ENCODE peak calls at places on chromosomes 3 and 15, in six cellular contexts. Y is AG04450, P is cardiac fibroblast, I is HepG2, C is colonic mucosa, T is neural crest cell. V is an unnamed sample.

GRCh38 chr15:61682891-61683500 is 377.3 kb downstream of the VPS13C start:
- DNase-seq in Y (no peak), P (no peak), I (no peak), C (no peak), T (no peak), V (no peak)

GRCh38 chr3:110420158-110420641 is 651.4 kb upstream of the NECTIN3 start:
- DNase-seq in Y (peak), P (peak), I (no peak), C (no peak), T (no peak), V (no peak)

GRCh38 chr3:57951106-57951882 is 56.9 kb upstream of the FLNB start:
- DNase-seq in Y (peak), P (peak), I (peak), C (peak), T (no peak), V (peak)

GRCh38 chr15:92886229-92886628 is 13.9 kb upstream of the CHD2 start:
- DNase-seq in Y (no peak), P (no peak), I (no peak), C (no peak), T (no peak), V (no peak)

GRCh38 chr15:40267670-40268069 is 15.2 kb downstream of the ANKRD63 start:
- DNase-seq in Y (no peak), P (no peak), I (no peak), C (no peak), T (no peak), V (no peak)

GRCh38 chr15:73745073-73745472 is 8.1 kb downstream of the INSYN1 start:
- DNase-seq in Y (no peak), P (no peak), I (no peak), C (no peak), T (no peak), V (no peak)

GRCh38 chr3:111299070-111299672 is 227.6 kb downstream of the NECTIN3 start:
- DNase-seq in Y (no peak), P (peak), I (no peak), C (no peak), T (no peak), V (no peak)

GRCh38 chr3:132641837-132642538 is 17.6 kb downstream of the ACAD11 start:
- DNase-seq in Y (no peak), P (peak), I (peak), C (no peak), T (no peak), V (no peak)

GRCh38 chr15:100253640-100254039 is 88.1 kb downstream of the ADAMTS17 start:
- DNase-seq in Y (no peak), P (no peak), I (no peak), C (no peak), T (no peak), V (no peak)

GRCh38 chr3:11000528-11000927 is 8.0 kb downstream of the SLC6A1 start:
- DNase-seq in Y (no peak), P (no peak), I (no peak), C (no peak), T (no peak), V (no peak)

GRCh38 chr3:122092460-122093165 is 37.5 kb downstream of the CD86 start:
- DNase-seq in Y (no peak), P (peak), I (no peak), C (peak), T (no peak), V (peak)

GRCh38 chr15:59237119-59237853 is 30.6 kb downstream of the LDHAL6B start:
- DNase-seq in Y (no peak), P (peak), I (no peak), C (no peak), T (no peak), V (no peak)

GRCh38 chr15:33735637-33736247 is 232.6 kb upstream of the CHRM5 start:
- DNase-seq in Y (no peak), P (peak), I (peak), C (no peak), T (peak), V (no peak)

GRCh38 chr15:67303490-67304363 is 49.1 kb downstream of the IQCH start:
- DNase-seq in Y (no peak), P (peak), I (peak), C (peak), T (no peak), V (peak)

GRCh38 chr3:38551026-38551832 is 55.1 kb downstream of the EXOG start:
- DNase-seq in Y (no peak), P (no peak), I (no peak), C (peak), T (no peak), V (no peak)

GRCh38 chr3:120864541-120864940 is 43.5 kb upstream of the STXBP5L start:
- DNase-seq in Y (no peak), P (no peak), I (no peak), C (no peak), T (no peak), V (no peak)

GRCh38 chr15:92005154-92005553 is 151.6 kb downstream of the SLCO3A1 start:
- DNase-seq in Y (no peak), P (no peak), I (no peak), C (peak), T (no peak), V (no peak)

GRCh38 chr3:184694266-184694665 is 17.6 kb downstream of the MAGEF1 start:
- DNase-seq in Y (no peak), P (no peak), I (no peak), C (no peak), T (no peak), V (no peak)

GRCh38 chr3:5197022-5197421 is 9.5 kb downstream of the EDEM1 start:
- DNase-seq in Y (no peak), P (peak), I (no peak), C (no peak), T (no peak), V (no peak)

GRCh38 chr3:65597225-65597951 is 441.3 kb downstream of the MAGI1 start:
- DNase-seq in Y (no peak), P (peak), I (no peak), C (peak), T (peak), V (peak)

GRCh38 chr3:120160050-120160449 is 65.8 kb upstream of the GSK3B start:
- DNase-seq in Y (peak), P (peak), I (no peak), C (peak), T (no peak), V (peak)

GRCh38 chr3:179682681-179683080 is 29.8 kb downstream of the USP13 start:
- DNase-seq in Y (no peak), P (no peak), I (no peak), C (no peak), T (no peak), V (no peak)

GRCh38 chr3:132834327-132834726 is 112.1 kb upstream of the NPHP3 start:
- DNase-seq in Y (no peak), P (no peak), I (no peak), C (no peak), T (no peak), V (no peak)

GRCh38 chr3:63580151-63580550 is 72.3 kb upstream of the SNTN start:
- DNase-seq in Y (no peak), P (no peak), I (no peak), C (no peak), T (no peak), V (no peak)

GRCh38 chr15:70584838-70585706 is 178.3 kb downstream of the UACA start:
- DNase-seq in Y (no peak), P (no peak), I (peak), C (no peak), T (peak), V (peak)

GRCh38 chr3:51669241-51670052 is 1.6 kb upstream of the TEX264 start:
- DNase-seq in Y (peak), P (peak), I (peak), C (peak), T (peak), V (peak)

GRCh38 chr15:101514318-101514717 is 24.8 kb upstream of the PCSK6 start:
- DNase-seq in Y (no peak), P (no peak), I (no peak), C (no peak), T (no peak), V (no peak)

GRCh38 chr3:185175370-185175987 is 22.6 kb upstream of the C3orf70 start:
- DNase-seq in Y (no peak), P (peak), I (peak), C (peak), T (peak), V (peak)

GRCh38 chr3:29901097-29901496 is 620.2 kb downstream of the RBMS3 start:
- DNase-seq in Y (no peak), P (no peak), I (no peak), C (no peak), T (no peak), V (no peak)

GRCh38 chr3:185726254-185726967 is 98.4 kb downstream of the IGF2BP2 start:
- DNase-seq in Y (no peak), P (no peak), I (peak), C (no peak), T (no peak), V (peak)

GRCh38 chr3:32313723-32314473 is 75.4 kb downstream of the CMTM8 start:
- DNase-seq in Y (no peak), P (peak), I (no peak), C (no peak), T (no peak), V (no peak)

GRCh38 chr15:31300208-31300661 is 26.4 kb upstream of the KLF13 start:
- DNase-seq in Y (no peak), P (no peak), I (no peak), C (no peak), T (no peak), V (no peak)

GRCh38 chr3:16801698-16802097 is 83.1 kb upstream of the PLCL2 start:
- DNase-seq in Y (no peak), P (peak), I (no peak), C (no peak), T (no peak), V (no peak)

DNA sequence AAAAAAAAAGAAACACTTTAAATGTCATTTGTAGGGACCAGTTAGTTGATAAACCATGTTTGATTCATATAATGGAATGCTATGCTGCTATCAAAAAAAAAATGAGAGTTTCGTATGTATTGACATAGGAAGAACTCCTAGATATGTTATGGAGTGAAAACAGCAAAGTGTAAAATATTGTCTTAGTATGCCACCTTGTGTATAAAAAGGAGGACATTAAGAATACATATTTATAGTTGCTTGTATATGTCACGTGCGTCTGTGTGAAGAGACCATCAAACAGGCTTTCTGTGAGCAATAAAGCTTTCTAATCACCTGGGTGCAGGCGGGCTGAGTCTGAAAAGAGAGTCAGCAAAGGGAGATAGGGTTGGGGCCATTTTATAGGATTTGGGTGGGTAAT is 39.5 kb downstream of the KBTBD8 start:
- DNase-seq in Y (no peak), P (peak), I (no peak), C (no peak), T (no peak), V (no peak)
- TF ChIP-seq CTCF in Y (no peak), P (no peak), I (no peak), C (no peak), T (no peak), V (no peak)

GRCh38 chr15:49589030-49589429 is 31.6 kb downstream of the FAM227B start:
- DNase-seq in Y (no peak), P (no peak), I (no peak), C (no peak), T (no peak), V (no peak)
- TF ChIP-seq CTCF in Y (no peak), P (no peak), I (no peak), C (no peak), T (no peak), V (no peak)

GRCh38 chr3:37537914-37538691 is 323.6 kb upstream of the CTDSPL start:
- DNase-seq in Y (no peak), P (no peak), I (no peak), C (no peak), T (no peak), V (no peak)

GRCh38 chr3:37542286-37542685 is 319.4 kb upstream of the CTDSPL start:
- DNase-seq in Y (no peak), P (no peak), I (no peak), C (no peak), T (no peak), V (no peak)

GRCh38 chr3:37543692-37544091 is 318.0 kb upstream of the CTDSPL start:
- DNase-seq in Y (no peak), P (no peak), I (no peak), C (no peak), T (no peak), V (no peak)

GRCh38 chr3:37542772-37543449 is 318.8 kb upstream of the CTDSPL start:
- DNase-seq in Y (no peak), P (no peak), I (no peak), C (no peak), T (no peak), V (no peak)

GRCh38 chr3:37540786-37541185 is 320.9 kb upstream of the CTDSPL start:
- DNase-seq in Y (no peak), P (no peak), I (no peak), C (no peak), T (no peak), V (no peak)
- TF ChIP-seq CTCF in Y (no peak), P (no peak), I (no peak), C (no peak), T (no peak), V (no peak)

GRCh38 chr3:23389686-23390085 is 186.6 kb downstream of the UBE2E2 start:
- DNase-seq in Y (no peak), P (no peak), I (no peak), C (no peak), T (no peak), V (no peak)

GRCh38 chr3:23387286-23387918 is 184.3 kb downstream of the UBE2E2 start:
- DNase-seq in Y (no peak), P (no peak), I (no peak), C (no peak), T (no peak), V (no peak)

GRCh38 chr3:23390446-23390845 is 187.3 kb downstream of the UBE2E2 start:
- DNase-seq in Y (no peak), P (no peak), I (no peak), C (no peak), T (no peak), V (no peak)

GRCh38 chr3:23389089-23389488 is 186.0 kb downstream of the UBE2E2 start:
- DNase-seq in Y (no peak), P (no peak), I (no peak), C (peak), T (no peak), V (no peak)

GRCh38 chr3:23390989-23391388 is 187.9 kb downstream of the UBE2E2 start:
- DNase-seq in Y (no peak), P (no peak), I (no peak), C (no peak), T (no peak), V (no peak)
- TF ChIP-seq CTCF in Y (no peak), P (no peak), I (no peak), C (no peak), T (no peak), V (no peak)

GRCh38 chr3:134299185-134299887 is 48.7 kb upstream of the RYK start:
- DNase-seq in Y (no peak), P (peak), I (no peak), C (no peak), T (no peak), V (no peak)
- TF ChIP-seq CTCF in Y (peak), P (peak), I (peak), C (peak), T (peak), V (peak)